ENCODE peak calls at places on chromosome 21, in nine cellular contexts. L is upper lobe of right lung, K is neuronal stem cell, W is thoracic aorta, A is tibial artery, C is cardiac fibroblast, R is NB4, Q is epithelial cell of esophagus, G is BE2C. E is an unnamed sample.

GRCh38 chr21:31182231-31183129 is 144.2 kb upstream of the KRTAP19-8 start:
- DNase-seq in C (no peak), W (no peak), K (no peak), A (no peak), Q (no peak), L (no peak), R (no peak), G (no peak), E (no peak)

GRCh38 chr21:41956926-41957729 is 3.3 kb upstream of the C2CD2 start:
- DNase-seq in W (no peak), G (no peak), C (peak; percentile 85), R (peak; percentile 69), K (no peak), L (no peak), Q (peak; percentile 63), A (no peak), E (peak; percentile 37)

GRCh38 chr21:26070822-26071425 is 99.6 kb downstream of the APP start:
- DNase-seq in W (no peak), C (peak; percentile 68), L (no peak), R (no peak), K (no peak), G (peak; percentile 18), Q (peak; percentile 29), A (no peak), E (peak; percentile 6)

GRCh38 chr21:35179990-35180557 is 131.0 kb upstream of the RUNX1 start:
- DNase-seq in R (no peak), A (no peak), L (no peak), G (no peak), C (peak; percentile 81), W (no peak), K (no peak), Q (peak; percentile 57), E (peak; percentile 39)

GRCh38 chr21:42524341-42525227 is 10.9 kb downstream of the SLC37A1 start:
- DNase-seq in R (peak; percentile 14), G (peak; percentile 72), A (peak; percentile 69), W (peak; percentile 41), Q (no peak), C (peak; percentile 60), L (peak; percentile 87), K (no peak), E (peak; percentile 25)

GRCh38 chr21:35019631-35020032 is 29.5 kb downstream of the RUNX1 start:
- DNase-seq in C (no peak), A (no peak), W (no peak), G (no peak), R (no peak), Q (no peak), K (no peak), L (no peak), E (no peak)

GRCh38 chr21:44263221-44263671 is 1.5 kb upstream of the DNMT3L start:
- DNase-seq in Q (no peak), W (no peak), K (peak; percentile 58), C (no peak), R (no peak), G (no peak), A (no peak), L (no peak), E (no peak)

GRCh38 chr21:36156815-36157670 is at the start of gene DOP1B:
- DNase-seq in K (peak; percentile 42), L (no peak), W (no peak), C (no peak), G (peak; percentile 24), Q (peak; percentile 15), A (no peak), R (peak; percentile 66), E (no peak)

GRCh38 chr21:36059823-36060158 is 535 bp downstream of the SETD4 start:
- DNase-seq in C (no peak), G (peak; percentile 58), A (peak; percentile 38), R (peak; percentile 71), K (no peak), Q (no peak), L (peak; percentile 82), W (peak; percentile 17), E (no peak)

GRCh38 chr21:45498646-45499000 is 43.6 kb downstream of the SLC19A1 start:
- DNase-seq in G (peak; percentile 7), A (no peak), L (peak; percentile 6), Q (no peak), R (no peak), W (no peak), C (no peak), K (no peak), E (no peak)

GRCh38 chr21:45496968-45497845 is 45.0 kb downstream of the SLC19A1 start:
- DNase-seq in A (no peak), Q (no peak), K (no peak), G (peak; percentile 8), W (no peak), L (peak; percentile 61), C (no peak), R (no peak), E (no peak)

GRCh38 chr21:45499970-45500575 is 42.2 kb downstream of the SLC19A1 start:
- DNase-seq in K (no peak), Q (no peak), L (peak; percentile 21), G (no peak), C (no peak), W (no peak), A (no peak), R (no peak), E (no peak)

GRCh38 chr21:45497846-45498645 is 44.2 kb downstream of the SLC19A1 start:
- DNase-seq in G (peak; percentile 6), K (no peak), L (peak; percentile 51), W (no peak), Q (no peak), A (no peak), C (no peak), R (no peak), E (no peak)

GRCh38 chr21:45499201-45499750 is 43.0 kb downstream of the SLC19A1 start:
- DNase-seq in Q (no peak), L (peak; percentile 45), K (no peak), C (no peak), G (peak; percentile 4), W (no peak), A (no peak), R (no peak), E (no peak)
- H3K4me3 ChIP-seq in Q (no peak overlapping the region), L (no peak overlapping the region), K (no peak overlapping the region), C (no peak overlapping the region), G (no peak overlapping the region), W (no peak overlapping the region), A (no peak overlapping the region), R (no peak overlapping the region), E (no peak overlapping the region)

GRCh38 chr21:38631171-38631570 is 132.9 kb upstream of the ERG start:
- DNase-seq in L (no peak), A (no peak), G (no peak), W (no peak), Q (peak; percentile 24), K (no peak), R (no peak), C (peak; percentile 45), E (peak; percentile 38)
- H3K4me3 ChIP-seq in L (no peak overlapping the region), A (peak overlapping the region; percentile 13), G (no peak overlapping the region), W (peak overlapping the region; percentile 43), Q (no peak overlapping the region), K (no peak overlapping the region), R (no peak overlapping the region), C (no peak overlapping the region), E (no peak overlapping the region)

GRCh38 chr21:17467392-17467791 is 45.5 kb upstream of the CXADR start:
- DNase-seq in K (no peak), G (no peak), Q (no peak), W (no peak), A (no peak), L (no peak), R (no peak), C (no peak), E (no peak)

GRCh38 chr21:17469727-17470126 is 43.1 kb upstream of the CXADR start:
- DNase-seq in R (no peak), L (no peak), Q (no peak), A (no peak), C (no peak), W (no peak), K (no peak), G (no peak), E (no peak)

GRCh38 chr21:17466166-17466565 is 46.7 kb upstream of the CXADR start:
- DNase-seq in K (no peak), Q (peak; percentile 77), C (peak; percentile 60), R (peak; percentile 9), G (no peak), W (no peak), A (no peak), L (no peak), E (no peak)

GRCh38 chr21:17468698-17469097 is 44.1 kb upstream of the CXADR start:
- DNase-seq in W (no peak), A (no peak), L (no peak), K (no peak), Q (no peak), R (no peak), G (no peak), C (no peak), E (no peak)

GRCh38 chr21:17467829-17468228 is 45.0 kb upstream of the CXADR start:
- DNase-seq in K (no peak), L (no peak), W (no peak), C (no peak), G (no peak), Q (no peak), A (no peak), R (no peak), E (no peak)
- H3K4me3 ChIP-seq in K (peak overlapping the region; percentile 38), L (no peak overlapping the region), W (peak overlapping the region; percentile 44), C (no peak overlapping the region), G (no peak overlapping the region), Q (no peak overlapping the region), A (no peak overlapping the region), R (no peak overlapping the region), E (no peak overlapping the region)

DNA sequence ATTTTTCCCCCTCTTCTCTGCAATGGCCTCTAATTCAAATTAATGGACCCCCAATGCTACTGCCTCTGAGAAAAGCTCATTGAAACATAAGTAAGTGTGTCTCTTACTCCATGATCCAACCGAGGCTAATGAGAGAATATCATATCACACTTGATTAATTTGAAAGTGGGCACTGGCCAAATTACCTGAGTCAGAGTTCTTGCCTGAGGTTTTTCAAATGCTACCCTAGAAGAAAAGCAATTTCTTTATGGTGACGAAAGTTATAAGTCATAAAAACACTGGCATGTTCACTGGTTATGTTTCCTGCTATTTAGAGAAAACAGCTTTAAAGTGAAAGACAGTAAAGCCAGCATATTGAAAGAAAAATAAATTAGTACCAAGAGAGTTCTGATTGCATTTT is 368.8 kb upstream of the TMPRSS15 start:
- DNase-seq in C (no peak), A (no peak), R (peak; percentile 52), K (no peak), Q (peak; percentile 22), G (no peak), L (no peak), W (no peak), E (no peak)
- H3K4me3 ChIP-seq in C (no peak overlapping the region), A (no peak overlapping the region), R (no peak overlapping the region), K (no peak overlapping the region), Q (no peak overlapping the region), G (no peak overlapping the region), L (no peak overlapping the region), W (no peak overlapping the region), E (no peak overlapping the region)

E was measured in BJ.